ENCODE peak calls at places on chromosomes 6 and 20, in five cellular contexts. One of them, this sample, is unnamed.
A peak's percentile ranks its signal among the peaks of the same experiment; 100 is the strongest.

GRCh38 chr6:161434921-161435411 is 161.1 kb upstream of the AGPAT4 start:
- DNase-seq in transverse colon: no peak
- DNase-seq in A673: no peak
- DNase-seq in IMR-90: peak; percentile 95
- DNase-seq in psoas muscle: no peak
- DNase-seq in this sample: peak; percentile 38

GRCh38 chr6:10322991-10323390 is 91.9 kb downstream of the TFAP2A start:
- DNase-seq in transverse colon: no peak
- DNase-seq in A673: no peak
- DNase-seq in IMR-90: no peak
- DNase-seq in psoas muscle: no peak
- DNase-seq in this sample: no peak

GRCh38 chr20:47682916-47683315 is 102.4 kb downstream of the SULF2 start:
- DNase-seq in transverse colon: no peak
- DNase-seq in A673: no peak
- DNase-seq in IMR-90: no peak
- DNase-seq in psoas muscle: peak; percentile 41
- DNase-seq in this sample: no peak

GRCh38 chr6:1554881-1555569 is 54.7 kb upstream of the FOXC1 start:
- DNase-seq in transverse colon: peak; percentile 71
- DNase-seq in A673: peak; percentile 70
- DNase-seq in IMR-90: peak; percentile 32
- DNase-seq in psoas muscle: peak; percentile 90
- DNase-seq in this sample: peak; percentile 81

GRCh38 chr20:23143098-23143497 is 57.0 kb upstream of the CD93 start:
- DNase-seq in transverse colon: peak; percentile 37
- DNase-seq in A673: peak; percentile 65
- DNase-seq in IMR-90: peak; percentile 85
- DNase-seq in psoas muscle: peak; percentile 79
- DNase-seq in this sample: peak; percentile 65

GRCh38 chr20:54680872-54681297 is 205.5 kb downstream of the DOK5 start:
- DNase-seq in transverse colon: peak; percentile 8
- DNase-seq in A673: peak; percentile 70
- DNase-seq in IMR-90: peak; percentile 35
- DNase-seq in psoas muscle: no peak
- DNase-seq in this sample: peak; percentile 59

GRCh38 chr6:150179030-150179429 is 36.2 kb downstream of the PPP1R14C start:
- DNase-seq in transverse colon: no peak
- DNase-seq in A673: no peak
- DNase-seq in IMR-90: no peak
- DNase-seq in psoas muscle: no peak
- DNase-seq in this sample: no peak

GRCh38 chr6:110232456-110232855 is 52.2 kb downstream of the CDC40 start:
- DNase-seq in transverse colon: no peak
- DNase-seq in A673: no peak
- DNase-seq in IMR-90: peak; percentile 72
- DNase-seq in psoas muscle: no peak
- DNase-seq in this sample: no peak

GRCh38 chr6:72646604-72647485 is 25.0 kb downstream of the KCNQ5 start:
- DNase-seq in transverse colon: no peak
- DNase-seq in A673: no peak
- DNase-seq in IMR-90: peak; percentile 15
- DNase-seq in psoas muscle: no peak
- DNase-seq in this sample: no peak

GRCh38 chr20:38228436-38228835 is 32.1 kb downstream of the KIAA1755 start:
- DNase-seq in transverse colon: no peak
- DNase-seq in A673: peak; percentile 37
- DNase-seq in IMR-90: no peak
- DNase-seq in psoas muscle: no peak
- DNase-seq in this sample: peak; percentile 47

GRCh38 chr20:32965115-32965514 is 39.1 kb downstream of the SUN5 start:
- DNase-seq in transverse colon: no peak
- DNase-seq in A673: no peak
- DNase-seq in IMR-90: no peak
- DNase-seq in psoas muscle: no peak
- DNase-seq in this sample: peak; percentile 2

GRCh38 chr6:11804135-11804534 is 25.5 kb upstream of the ADTRP start:
- DNase-seq in transverse colon: no peak
- DNase-seq in A673: no peak
- DNase-seq in IMR-90: peak; percentile 27
- DNase-seq in psoas muscle: no peak
- DNase-seq in this sample: no peak

GRCh38 chr6:22320750-22321149 is 23.9 kb upstream of the PRL start:
- DNase-seq in transverse colon: no peak
- DNase-seq in A673: no peak
- DNase-seq in IMR-90: peak; percentile 93
- DNase-seq in psoas muscle: no peak
- DNase-seq in this sample: no peak

GRCh38 chr20:63973636-63974401 is 4.1 kb upstream of the ZNF512B start:
- DNase-seq in transverse colon: peak; percentile 89
- DNase-seq in A673: peak; percentile 77
- DNase-seq in IMR-90: peak; percentile 79
- DNase-seq in psoas muscle: peak; percentile 95
- DNase-seq in this sample: peak; percentile 90

GRCh38 chr6:109466212-109466923 is 10.8 kb upstream of the MICAL1 start:
- DNase-seq in transverse colon: no peak
- DNase-seq in A673: no peak
- DNase-seq in IMR-90: no peak
- DNase-seq in psoas muscle: no peak
- DNase-seq in this sample: no peak

GRCh38 chr6:53647437-53648094 is 18.0 kb downstream of the KLHL31 start:
- DNase-seq in transverse colon: peak; percentile 33
- DNase-seq in A673: no peak
- DNase-seq in IMR-90: no peak
- DNase-seq in psoas muscle: no peak
- DNase-seq in this sample: no peak

GRCh38 chr6:33901822-33902816 is 98.3 kb upstream of the MLN start:
- DNase-seq in transverse colon: no peak
- DNase-seq in A673: no peak
- DNase-seq in IMR-90: no peak
- DNase-seq in psoas muscle: no peak
- DNase-seq in this sample: no peak

DNA sequence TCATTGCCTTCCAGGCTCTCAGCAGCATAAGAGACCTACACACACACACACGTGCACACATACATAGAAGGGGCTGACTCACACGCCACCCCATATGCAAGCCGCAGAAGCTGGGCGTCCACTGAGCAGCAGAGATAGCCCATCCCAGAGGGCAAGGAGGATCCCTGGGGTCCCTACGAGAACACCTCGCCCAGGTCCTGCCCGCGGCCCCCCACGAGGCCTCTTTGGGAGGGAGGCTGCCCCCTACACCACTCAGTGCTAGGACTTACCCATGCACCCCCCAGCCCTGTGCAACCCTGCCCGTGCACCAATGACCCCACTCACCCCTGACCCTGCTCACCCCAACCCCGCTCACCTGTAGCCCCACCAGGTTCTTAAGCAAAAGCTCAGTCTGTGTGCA is 20.6 kb upstream of the NTSR1 start:
- DNase-seq in transverse colon: no peak
- DNase-seq in A673: no peak
- DNase-seq in IMR-90: no peak
- DNase-seq in psoas muscle: no peak
- DNase-seq in this sample: no peak
- H3K27ac ChIP-seq in transverse colon: no peak overlapping the region
- H3K27ac ChIP-seq in A673: peak overlapping the region; percentile 68
- H3K27ac ChIP-seq in IMR-90: no peak overlapping the region
- H3K27ac ChIP-seq in psoas muscle: no peak overlapping the region
- H3K27ac ChIP-seq in this sample: no peak overlapping the region

DNA sequence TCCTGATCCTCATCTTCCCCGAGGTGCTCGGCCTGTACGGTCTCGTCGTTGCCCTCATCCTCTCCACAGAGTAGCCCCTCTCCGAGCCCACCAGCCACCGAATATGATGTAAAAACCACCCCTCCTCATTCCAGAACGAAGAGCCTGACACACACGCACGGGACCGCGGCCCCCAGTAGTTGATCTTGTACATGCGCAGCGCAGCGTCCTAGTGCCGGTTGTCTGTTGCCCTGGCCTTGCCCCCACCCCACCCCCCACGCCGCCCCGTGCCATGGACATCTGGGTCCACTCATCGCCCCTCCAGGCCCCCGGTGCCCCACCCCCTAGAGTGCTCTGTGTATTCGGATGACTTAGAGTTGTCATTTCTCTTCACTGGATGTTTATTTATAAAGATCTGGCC is 5.2 kb upstream of the PRPH2 start:
- DNase-seq in transverse colon: no peak
- DNase-seq in A673: no peak
- DNase-seq in IMR-90: no peak
- DNase-seq in psoas muscle: no peak
- DNase-seq in this sample: peak; percentile 65
- H3K27ac ChIP-seq in transverse colon: peak overlapping the region; percentile 80
- H3K27ac ChIP-seq in A673: no peak overlapping the region
- H3K27ac ChIP-seq in IMR-90: peak overlapping the region; percentile 92
- H3K27ac ChIP-seq in psoas muscle: peak overlapping the region; percentile 58
- H3K27ac ChIP-seq in this sample: peak overlapping the region; percentile 84

DNA sequence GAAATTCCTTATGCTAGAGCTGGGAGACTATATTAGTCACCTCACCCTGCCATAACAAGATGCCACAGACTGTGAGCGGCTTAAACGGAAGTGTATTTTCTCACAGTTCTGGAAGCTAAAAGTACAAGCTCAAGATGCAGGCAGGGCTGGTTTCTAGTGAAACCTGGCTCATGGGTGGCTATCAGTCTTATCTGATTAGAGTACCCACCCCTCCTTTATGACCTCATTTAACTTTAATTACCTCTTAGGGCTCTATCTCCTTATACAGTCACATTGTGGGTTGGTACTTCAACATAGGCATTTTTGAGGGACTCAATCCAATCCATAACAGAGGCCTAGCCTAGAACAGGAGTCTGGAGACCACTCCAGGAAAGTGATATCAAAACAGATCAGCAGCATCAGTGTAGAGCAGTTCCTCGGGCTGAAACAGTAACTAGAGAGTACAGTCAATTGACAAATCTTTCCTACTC is 2.3 kb upstream of the SNRNP48 start:
- DNase-seq in transverse colon: peak; percentile 59
- DNase-seq in A673: no peak
- DNase-seq in IMR-90: peak; percentile 69
- DNase-seq in psoas muscle: no peak
- DNase-seq in this sample: no peak
- H3K27ac ChIP-seq in transverse colon: peak overlapping the region; percentile 73
- H3K27ac ChIP-seq in A673: no peak overlapping the region
- H3K27ac ChIP-seq in IMR-90: no peak overlapping the region
- H3K27ac ChIP-seq in psoas muscle: no peak overlapping the region
- H3K27ac ChIP-seq in this sample: no peak overlapping the region

DNA sequence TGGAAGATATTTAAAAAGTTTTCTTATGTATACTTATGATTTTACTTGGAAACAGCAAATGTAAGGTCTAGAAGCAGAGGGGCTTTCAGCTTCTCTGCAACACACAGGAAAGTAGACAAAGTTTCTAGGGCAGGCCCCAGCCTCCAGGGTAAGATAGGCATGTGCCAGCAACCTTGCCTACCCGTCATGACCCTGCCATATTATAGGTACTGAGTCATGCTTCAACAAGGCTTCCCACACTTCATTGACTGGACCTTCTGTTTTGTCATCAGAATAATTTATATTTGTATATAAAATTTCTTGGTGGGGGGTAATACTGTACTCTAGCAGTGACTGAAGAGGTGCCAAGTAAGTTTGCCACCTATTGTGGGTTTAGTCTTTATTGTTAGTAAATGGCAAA is 95.4 kb downstream of the JARID2 start:
- DNase-seq in transverse colon: no peak
- DNase-seq in A673: no peak
- DNase-seq in IMR-90: no peak
- DNase-seq in psoas muscle: no peak
- DNase-seq in this sample: no peak
- H3K27ac ChIP-seq in transverse colon: no peak overlapping the region
- H3K27ac ChIP-seq in A673: no peak overlapping the region
- H3K27ac ChIP-seq in IMR-90: no peak overlapping the region
- H3K27ac ChIP-seq in psoas muscle: peak overlapping the region; percentile 1
- H3K27ac ChIP-seq in this sample: no peak overlapping the region

GRCh38 chr6:46302816-46303215 is 132.0 kb upstream of the ENPP5 start:
- DNase-seq in transverse colon: no peak
- DNase-seq in A673: no peak
- DNase-seq in IMR-90: no peak
- DNase-seq in psoas muscle: no peak
- DNase-seq in this sample: no peak
- H3K27ac ChIP-seq in transverse colon: no peak overlapping the region
- H3K27ac ChIP-seq in A673: no peak overlapping the region
- H3K27ac ChIP-seq in IMR-90: no peak overlapping the region
- H3K27ac ChIP-seq in psoas muscle: no peak overlapping the region
- H3K27ac ChIP-seq in this sample: no peak overlapping the region

DNA sequence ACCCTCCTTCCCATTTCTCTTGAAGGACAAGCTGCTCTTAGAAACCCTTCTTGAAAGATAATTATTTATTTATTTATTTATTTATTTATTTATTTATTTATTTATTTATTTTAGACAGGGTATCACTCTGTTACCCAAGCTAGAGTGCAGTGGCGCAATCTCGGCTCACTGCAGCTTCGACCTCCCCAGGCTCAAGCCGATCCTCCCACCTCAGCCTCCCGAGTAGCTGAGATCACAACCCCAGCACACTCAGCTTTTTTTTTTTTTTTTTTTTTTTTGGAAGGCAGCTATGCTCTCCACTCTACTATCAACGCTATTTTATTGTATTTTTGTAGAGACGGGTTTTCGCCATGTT is 1.2 kb upstream of the HEBP2 start:
- DNase-seq in transverse colon: no peak
- DNase-seq in A673: no peak
- DNase-seq in IMR-90: no peak
- DNase-seq in psoas muscle: no peak
- DNase-seq in this sample: no peak
- H3K27ac ChIP-seq in transverse colon: no peak overlapping the region
- H3K27ac ChIP-seq in A673: no peak overlapping the region
- H3K27ac ChIP-seq in IMR-90: no peak overlapping the region
- H3K27ac ChIP-seq in psoas muscle: peak overlapping the region; percentile 92
- H3K27ac ChIP-seq in this sample: peak overlapping the region; percentile 75

DNA sequence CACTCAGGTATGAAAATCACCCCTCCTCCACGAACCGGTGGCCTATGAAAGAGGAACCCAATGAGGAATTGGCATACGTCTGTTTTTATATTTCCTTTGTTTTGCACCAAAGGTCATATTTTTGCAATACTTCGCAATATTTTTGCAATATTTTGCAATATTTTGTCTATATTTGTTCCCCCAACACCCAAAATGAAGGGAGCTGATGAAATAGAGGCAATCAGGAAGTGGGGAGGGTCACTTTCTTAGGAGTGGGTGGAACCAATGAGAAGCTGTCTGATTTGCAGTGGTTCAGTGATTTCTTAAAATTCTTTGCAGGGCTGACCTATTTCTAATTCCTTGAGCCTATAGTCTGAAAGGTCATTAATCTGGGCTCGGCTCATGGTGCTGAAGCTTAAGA is 296.7 kb upstream of the TSHZ2 start:
- DNase-seq in transverse colon: no peak
- DNase-seq in A673: no peak
- DNase-seq in IMR-90: no peak
- DNase-seq in psoas muscle: no peak
- DNase-seq in this sample: no peak
- H3K27ac ChIP-seq in transverse colon: no peak overlapping the region
- H3K27ac ChIP-seq in A673: no peak overlapping the region
- H3K27ac ChIP-seq in IMR-90: no peak overlapping the region
- H3K27ac ChIP-seq in psoas muscle: no peak overlapping the region
- H3K27ac ChIP-seq in this sample: no peak overlapping the region

This sample was measured in testis.